ENCODE peak calls at places on chromosomes 13 and 19, in four cellular contexts. N is cardiac muscle cell, Y is A549, F is lower lobe of right lung. A is an unnamed sample.

GRCh38 chr13:58594978-58595600 is 963.5 kb downstream of the PCDH17 start:
- DNase-seq in N (no peak), Y (no peak), F (no peak), A (no peak)

GRCh38 chr13:98422046-98422445 is 154.9 kb downstream of the STK24 start:
- DNase-seq in N (no peak), Y (no peak), F (no peak), A (no peak)

GRCh38 chr19:42419309-42419708 is 7.9 kb downstream of the LIPE start:
- DNase-seq in N (no peak), Y (no peak), F (no peak), A (no peak)

GRCh38 chr19:49556412-49557398 is 23.7 kb downstream of the NOSIP start:
- DNase-seq in N (no peak), Y (no peak), F (no peak), A (no peak)

GRCh38 chr13:31073859-31074718 is 87.6 kb downstream of the HSPH1 start:
- DNase-seq in N (peak; percentile 56), Y (no peak), F (no peak), A (no peak)

GRCh38 chr19:54434112-54434861 is 14.7 kb upstream of the LENG8 start:
- DNase-seq in N (no peak), Y (no peak), F (no peak), A (no peak)

GRCh38 chr13:110509478-110509926 is 52.0 kb downstream of the RAB20 start:
- DNase-seq in N (no peak), Y (no peak), F (no peak), A (no peak)

GRCh38 chr19:11155373-11156120 is at the start of gene SPC24:
- DNase-seq in N (peak; percentile 99), Y (peak; percentile 98), F (peak; percentile 95), A (peak; percentile 83)

DNA sequence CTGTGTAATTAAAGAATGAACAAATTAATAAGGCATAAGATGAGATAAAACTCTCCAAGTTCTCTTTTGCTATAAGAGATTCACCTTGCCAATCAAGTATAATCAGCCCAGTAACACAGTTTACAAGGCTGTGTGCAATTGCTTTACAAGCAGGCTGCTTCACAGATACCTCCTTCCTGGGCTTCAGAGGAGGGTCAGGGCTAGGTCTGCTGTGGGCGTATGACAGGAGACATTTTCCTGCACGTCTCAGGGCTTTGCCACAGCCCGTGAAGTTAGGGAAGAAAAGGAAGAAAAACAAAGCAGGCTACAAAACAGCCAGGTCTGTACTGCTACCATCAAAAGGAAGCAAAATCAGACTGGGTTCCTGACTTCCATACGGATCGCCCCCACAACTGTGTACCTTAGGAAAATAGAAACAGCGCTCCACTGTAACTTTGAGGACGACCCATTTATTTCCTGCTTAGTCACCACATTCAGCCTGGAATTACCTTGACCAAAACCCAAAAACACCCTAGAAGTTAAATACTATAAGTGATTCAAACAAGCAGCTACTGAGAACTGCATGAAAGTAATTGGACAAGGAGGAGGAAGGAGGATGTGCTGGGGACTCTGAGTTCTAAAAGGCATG is 12.4 kb downstream of the EFNB2 start:
- DNase-seq in N (no peak), Y (no peak), F (no peak), A (no peak)
- H3K27ac ChIP-seq in N (no peak overlapping the region), Y (no peak overlapping the region), F (peak overlapping the region; percentile 32), A (no peak overlapping the region)

GRCh38 chr13:53010374-53011105 is 18.1 kb upstream of the OLFM4 start:
- DNase-seq in N (no peak), Y (no peak), F (no peak), A (no peak)
- H3K27ac ChIP-seq in N (no peak overlapping the region), Y (no peak overlapping the region), F (no peak overlapping the region), A (no peak overlapping the region)

GRCh38 chr19:29098863-29099481 is 114.0 kb downstream of the UQCRFS1 start:
- DNase-seq in N (peak; percentile 77), Y (peak; percentile 23), F (peak; percentile 59), A (peak; percentile 28)
- H3K27ac ChIP-seq in N (no peak overlapping the region), Y (no peak overlapping the region), F (peak overlapping the region; percentile 58), A (peak overlapping the region; percentile 49)

DNA sequence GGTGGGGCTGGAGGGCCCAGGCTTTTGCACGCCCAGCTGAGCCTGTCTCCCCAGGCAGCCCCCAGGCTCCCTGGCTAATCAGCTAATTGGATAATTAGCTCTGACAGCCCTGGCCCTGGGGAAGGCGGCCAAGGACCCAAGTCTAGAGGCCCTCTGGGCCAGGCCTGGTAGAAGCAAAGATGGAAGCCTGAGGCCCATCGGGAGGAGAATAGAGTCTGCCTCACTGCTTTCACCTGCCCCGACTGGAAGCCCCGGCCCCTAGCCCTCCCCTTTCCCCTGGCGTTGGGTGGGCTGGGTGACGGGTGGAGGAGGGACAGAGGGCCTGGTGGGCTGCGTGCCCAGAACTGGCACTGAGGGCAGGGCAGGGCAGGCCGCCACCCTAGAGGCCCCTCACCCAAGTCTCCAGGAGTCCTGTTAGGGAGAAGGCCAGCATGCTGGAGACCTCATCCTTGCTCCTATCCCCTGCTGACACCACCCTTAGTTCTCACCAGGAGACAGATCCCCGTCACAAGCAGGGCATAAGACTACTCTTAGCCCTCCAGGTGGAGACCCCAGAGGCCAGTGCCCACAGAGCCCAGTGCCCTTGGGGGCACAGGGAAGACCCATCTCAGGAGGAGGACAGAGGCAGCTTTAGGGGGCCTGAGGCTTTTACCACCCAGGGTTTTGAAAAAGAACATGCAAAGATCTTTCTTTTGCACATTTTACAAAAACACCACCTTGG is 12.0 kb downstream of the LYL1 start:
- DNase-seq in N (no peak), Y (no peak), F (no peak), A (no peak)
- H3K27ac ChIP-seq in N (no peak overlapping the region), Y (peak overlapping the region; percentile 66), F (peak overlapping the region; percentile 34), A (peak overlapping the region; percentile 94)

A was measured in ascending aorta.